ENCODE peak calls at places on chromosomes 3 and 15, in five cellular contexts. One of them, this sample, is unnamed.

GRCh38 chr3:34948431-34948971 is 690.8 kb upstream of the ARPP21 start:
- DNase-seq in pancreas: no peak
- DNase-seq in GM23338: no peak
- DNase-seq in activated naive CD4-positive, alpha-beta T cell treated with Interleukin-2 at 50 U/mL for 16 hours: no peak
- DNase-seq in lower lobe of right lung: no peak
- DNase-seq in this sample: no peak

GRCh38 chr3:195692781-195693427 is 27.9 kb upstream of the MUC20 start:
- DNase-seq in pancreas: no peak
- DNase-seq in GM23338: no peak
- DNase-seq in activated naive CD4-positive, alpha-beta T cell treated with Interleukin-2 at 50 U/mL for 16 hours: no peak
- DNase-seq in lower lobe of right lung: no peak
- DNase-seq in this sample: no peak

GRCh38 chr3:123365450-123366143 is 83.3 kb downstream of the ADCY5 start:
- DNase-seq in pancreas: no peak
- DNase-seq in GM23338: peak; percentile 84
- DNase-seq in activated naive CD4-positive, alpha-beta T cell treated with Interleukin-2 at 50 U/mL for 16 hours: no peak
- DNase-seq in lower lobe of right lung: no peak
- DNase-seq in this sample: no peak

GRCh38 chr15:87632364-87632763 is 624.2 kb downstream of the NTRK3 start:
- DNase-seq in pancreas: no peak
- DNase-seq in GM23338: no peak
- DNase-seq in activated naive CD4-positive, alpha-beta T cell treated with Interleukin-2 at 50 U/mL for 16 hours: no peak
- DNase-seq in lower lobe of right lung: no peak
- DNase-seq in this sample: peak; percentile 34

GRCh38 chr3:153848701-153849100 is 272.5 kb upstream of the ARHGEF26 start:
- DNase-seq in pancreas: no peak
- DNase-seq in GM23338: no peak
- DNase-seq in activated naive CD4-positive, alpha-beta T cell treated with Interleukin-2 at 50 U/mL for 16 hours: no peak
- DNase-seq in lower lobe of right lung: no peak
- DNase-seq in this sample: no peak

GRCh38 chr3:140711043-140711718 is 33.3 kb downstream of the TRIM42 start:
- DNase-seq in pancreas: no peak
- DNase-seq in GM23338: no peak
- DNase-seq in activated naive CD4-positive, alpha-beta T cell treated with Interleukin-2 at 50 U/mL for 16 hours: no peak
- DNase-seq in lower lobe of right lung: no peak
- DNase-seq in this sample: no peak

GRCh38 chr3:107488942-107489341 is 33.8 kb upstream of the BBX start:
- DNase-seq in pancreas: no peak
- DNase-seq in GM23338: no peak
- DNase-seq in activated naive CD4-positive, alpha-beta T cell treated with Interleukin-2 at 50 U/mL for 16 hours: no peak
- DNase-seq in lower lobe of right lung: no peak
- DNase-seq in this sample: no peak

GRCh38 chr3:132416807-132417694 is at the start of gene DNAJC13:
- DNase-seq in pancreas: peak; percentile 96
- DNase-seq in GM23338: peak; percentile 96
- DNase-seq in activated naive CD4-positive, alpha-beta T cell treated with Interleukin-2 at 50 U/mL for 16 hours: peak; percentile 94
- DNase-seq in lower lobe of right lung: peak; percentile 96
- DNase-seq in this sample: peak; percentile 96

GRCh38 chr15:82178061-82178460 is 84.5 kb downstream of the EFL1 start:
- DNase-seq in pancreas: no peak
- DNase-seq in GM23338: no peak
- DNase-seq in activated naive CD4-positive, alpha-beta T cell treated with Interleukin-2 at 50 U/mL for 16 hours: no peak
- DNase-seq in lower lobe of right lung: no peak
- DNase-seq in this sample: no peak

GRCh38 chr15:84982301-84982920 is 755 bp downstream of the PDE8A start:
- DNase-seq in pancreas: peak; percentile 81
- DNase-seq in GM23338: peak; percentile 63
- DNase-seq in activated naive CD4-positive, alpha-beta T cell treated with Interleukin-2 at 50 U/mL for 16 hours: peak; percentile 52
- DNase-seq in lower lobe of right lung: peak; percentile 65
- DNase-seq in this sample: no peak

GRCh38 chr3:128067481-128067880 is 15.2 kb downstream of the SEC61A1 start:
- DNase-seq in pancreas: no peak
- DNase-seq in GM23338: no peak
- DNase-seq in activated naive CD4-positive, alpha-beta T cell treated with Interleukin-2 at 50 U/mL for 16 hours: no peak
- DNase-seq in lower lobe of right lung: no peak
- DNase-seq in this sample: peak; percentile 37

GRCh38 chr3:105686324-105686897 is 182.4 kb downstream of the CBLB start:
- DNase-seq in pancreas: no peak
- DNase-seq in GM23338: peak; percentile 49
- DNase-seq in activated naive CD4-positive, alpha-beta T cell treated with Interleukin-2 at 50 U/mL for 16 hours: no peak
- DNase-seq in lower lobe of right lung: no peak
- DNase-seq in this sample: peak; percentile 8

GRCh38 chr15:55360256-55360655 is 41.2 kb downstream of the PIGB start:
- DNase-seq in pancreas: no peak
- DNase-seq in GM23338: no peak
- DNase-seq in activated naive CD4-positive, alpha-beta T cell treated with Interleukin-2 at 50 U/mL for 16 hours: no peak
- DNase-seq in lower lobe of right lung: no peak
- DNase-seq in this sample: no peak

GRCh38 chr3:179760944-179761343 is 108.1 kb downstream of the USP13 start:
- DNase-seq in pancreas: no peak
- DNase-seq in GM23338: no peak
- DNase-seq in activated naive CD4-positive, alpha-beta T cell treated with Interleukin-2 at 50 U/mL for 16 hours: no peak
- DNase-seq in lower lobe of right lung: no peak
- DNase-seq in this sample: no peak

GRCh38 chr3:53056442-53056841 is 10.6 kb upstream of the SFMBT1 start:
- DNase-seq in pancreas: no peak
- DNase-seq in GM23338: peak; percentile 65
- DNase-seq in activated naive CD4-positive, alpha-beta T cell treated with Interleukin-2 at 50 U/mL for 16 hours: no peak
- DNase-seq in lower lobe of right lung: no peak
- DNase-seq in this sample: peak; percentile 16

GRCh38 chr15:33448961-33449611 is 138.3 kb downstream of the RYR3 start:
- DNase-seq in pancreas: no peak
- DNase-seq in GM23338: no peak
- DNase-seq in activated naive CD4-positive, alpha-beta T cell treated with Interleukin-2 at 50 U/mL for 16 hours: no peak
- DNase-seq in lower lobe of right lung: no peak
- DNase-seq in this sample: no peak

GRCh38 chr3:71813073-71813472 is 28.1 kb upstream of the PROK2 start:
- DNase-seq in pancreas: no peak
- DNase-seq in GM23338: no peak
- DNase-seq in activated naive CD4-positive, alpha-beta T cell treated with Interleukin-2 at 50 U/mL for 16 hours: no peak
- DNase-seq in lower lobe of right lung: no peak
- DNase-seq in this sample: no peak

GRCh38 chr15:31343831-31344230 is 17.2 kb downstream of the KLF13 start:
- DNase-seq in pancreas: peak; percentile 40
- DNase-seq in GM23338: no peak
- DNase-seq in activated naive CD4-positive, alpha-beta T cell treated with Interleukin-2 at 50 U/mL for 16 hours: no peak
- DNase-seq in lower lobe of right lung: no peak
- DNase-seq in this sample: no peak

GRCh38 chr15:81339321-81339720 is 15.4 kb upstream of the STARD5 start:
- DNase-seq in pancreas: no peak
- DNase-seq in GM23338: no peak
- DNase-seq in activated naive CD4-positive, alpha-beta T cell treated with Interleukin-2 at 50 U/mL for 16 hours: no peak
- DNase-seq in lower lobe of right lung: no peak
- DNase-seq in this sample: no peak

GRCh38 chr3:183822631-183823030 is 2.7 kb downstream of the MAP6D1 start:
- DNase-seq in pancreas: no peak
- DNase-seq in GM23338: peak; percentile 68
- DNase-seq in activated naive CD4-positive, alpha-beta T cell treated with Interleukin-2 at 50 U/mL for 16 hours: no peak
- DNase-seq in lower lobe of right lung: no peak
- DNase-seq in this sample: no peak

GRCh38 chr3:188146219-188146618 is 7.7 kb upstream of the LPP start:
- DNase-seq in pancreas: no peak
- DNase-seq in GM23338: no peak
- DNase-seq in activated naive CD4-positive, alpha-beta T cell treated with Interleukin-2 at 50 U/mL for 16 hours: no peak
- DNase-seq in lower lobe of right lung: no peak
- DNase-seq in this sample: no peak

GRCh38 chr3:53707222-53707621 is 139.0 kb downstream of the CHDH start:
- DNase-seq in pancreas: no peak
- DNase-seq in GM23338: no peak
- DNase-seq in activated naive CD4-positive, alpha-beta T cell treated with Interleukin-2 at 50 U/mL for 16 hours: no peak
- DNase-seq in lower lobe of right lung: no peak
- DNase-seq in this sample: no peak

GRCh38 chr3:24387493-24387892 is 107.2 kb downstream of the THRB start:
- DNase-seq in pancreas: no peak
- DNase-seq in GM23338: no peak
- DNase-seq in activated naive CD4-positive, alpha-beta T cell treated with Interleukin-2 at 50 U/mL for 16 hours: no peak
- DNase-seq in lower lobe of right lung: no peak
- DNase-seq in this sample: no peak

GRCh38 chr3:4978259-4978965 is 825 bp upstream of the BHLHE40 start:
- DNase-seq in pancreas: peak; percentile 97
- DNase-seq in GM23338: peak; percentile 86
- DNase-seq in activated naive CD4-positive, alpha-beta T cell treated with Interleukin-2 at 50 U/mL for 16 hours: peak; percentile 89
- DNase-seq in lower lobe of right lung: peak; percentile 99
- DNase-seq in this sample: peak; percentile 82

GRCh38 chr15:87777054-87777498 is 479.5 kb downstream of the NTRK3 start:
- DNase-seq in pancreas: no peak
- DNase-seq in GM23338: no peak
- DNase-seq in activated naive CD4-positive, alpha-beta T cell treated with Interleukin-2 at 50 U/mL for 16 hours: no peak
- DNase-seq in lower lobe of right lung: no peak
- DNase-seq in this sample: no peak

GRCh38 chr15:51335538-51335961 is 2.8 kb downstream of the CYP19A1 start:
- DNase-seq in pancreas: no peak
- DNase-seq in GM23338: no peak
- DNase-seq in activated naive CD4-positive, alpha-beta T cell treated with Interleukin-2 at 50 U/mL for 16 hours: no peak
- DNase-seq in lower lobe of right lung: no peak
- DNase-seq in this sample: no peak

GRCh38 chr15:25062551-25063430 is 108.0 kb downstream of the SNRPN start:
- DNase-seq in pancreas: no peak
- DNase-seq in GM23338: no peak
- DNase-seq in activated naive CD4-positive, alpha-beta T cell treated with Interleukin-2 at 50 U/mL for 16 hours: no peak
- DNase-seq in lower lobe of right lung: peak; percentile 9
- DNase-seq in this sample: no peak

GRCh38 chr3:126848991-126849390 is 133.9 kb upstream of the PLXNA1 start:
- DNase-seq in pancreas: no peak
- DNase-seq in GM23338: no peak
- DNase-seq in activated naive CD4-positive, alpha-beta T cell treated with Interleukin-2 at 50 U/mL for 16 hours: no peak
- DNase-seq in lower lobe of right lung: no peak
- DNase-seq in this sample: no peak

GRCh38 chr3:53030864-53031445 is 14.9 kb downstream of the SFMBT1 start:
- DNase-seq in pancreas: no peak
- DNase-seq in GM23338: peak; percentile 65
- DNase-seq in activated naive CD4-positive, alpha-beta T cell treated with Interleukin-2 at 50 U/mL for 16 hours: peak; percentile 48
- DNase-seq in lower lobe of right lung: no peak
- DNase-seq in this sample: no peak

GRCh38 chr15:33021806-33022389 is 172.6 kb downstream of the FMN1 start:
- DNase-seq in pancreas: no peak
- DNase-seq in GM23338: peak; percentile 78
- DNase-seq in activated naive CD4-positive, alpha-beta T cell treated with Interleukin-2 at 50 U/mL for 16 hours: no peak
- DNase-seq in lower lobe of right lung: no peak
- DNase-seq in this sample: peak; percentile 19

GRCh38 chr3:30227571-30228301 is 378.7 kb upstream of the TGFBR2 start:
- DNase-seq in pancreas: no peak
- DNase-seq in GM23338: no peak
- DNase-seq in activated naive CD4-positive, alpha-beta T cell treated with Interleukin-2 at 50 U/mL for 16 hours: no peak
- DNase-seq in lower lobe of right lung: no peak
- DNase-seq in this sample: peak; percentile 24

GRCh38 chr3:33057320-33058298 is 39.3 kb downstream of the GLB1 start:
- DNase-seq in pancreas: no peak
- DNase-seq in GM23338: no peak
- DNase-seq in activated naive CD4-positive, alpha-beta T cell treated with Interleukin-2 at 50 U/mL for 16 hours: no peak
- DNase-seq in lower lobe of right lung: no peak
- DNase-seq in this sample: no peak

GRCh38 chr3:3447671-3448070 is 268.2 kb upstream of the CRBN start:
- DNase-seq in pancreas: no peak
- DNase-seq in GM23338: no peak
- DNase-seq in activated naive CD4-positive, alpha-beta T cell treated with Interleukin-2 at 50 U/mL for 16 hours: no peak
- DNase-seq in lower lobe of right lung: no peak
- DNase-seq in this sample: no peak

GRCh38 chr3:2516762-2517441 is 418.2 kb downstream of the CNTN4 start:
- DNase-seq in pancreas: no peak
- DNase-seq in GM23338: no peak
- DNase-seq in activated naive CD4-positive, alpha-beta T cell treated with Interleukin-2 at 50 U/mL for 16 hours: no peak
- DNase-seq in lower lobe of right lung: no peak
- DNase-seq in this sample: no peak

GRCh38 chr15:90006217-90007088 is 5.3 kb downstream of the ZNF710 start:
- DNase-seq in pancreas: no peak
- DNase-seq in GM23338: no peak
- DNase-seq in activated naive CD4-positive, alpha-beta T cell treated with Interleukin-2 at 50 U/mL for 16 hours: no peak
- DNase-seq in lower lobe of right lung: no peak
- DNase-seq in this sample: no peak

GRCh38 chr3:159174715-159175390 is 373.0 kb downstream of the MFSD1 start:
- DNase-seq in pancreas: no peak
- DNase-seq in GM23338: no peak
- DNase-seq in activated naive CD4-positive, alpha-beta T cell treated with Interleukin-2 at 50 U/mL for 16 hours: no peak
- DNase-seq in lower lobe of right lung: no peak
- DNase-seq in this sample: no peak

This sample was measured in erythroblast.